ENCODE peak calls at places on chromosomes 6 and 20, in five cellular contexts. R is NCI-H146, D is kidney, Z is endothelial cell, U is caudate nucleus. I is an unnamed sample.

GRCh38 chr20:20568604-20569205 is 143.7 kb downstream of the RALGAPA2 start:
- DNase-seq in R (peak; percentile 69), D (no peak), Z (peak; percentile 25), U (peak; percentile 5), I (no peak)

GRCh38 chr6:80142586-80142985 is 36.1 kb downstream of the BCKDHB start:
- DNase-seq in R (no peak), D (no peak), Z (no peak), U (no peak), I (no peak)

GRCh38 chr6:45531999-45532605 is 154.4 kb upstream of the SUPT3H start:
- DNase-seq in R (no peak), D (no peak), Z (no peak), U (no peak), I (no peak)

GRCh38 chr6:3899061-3899460 is 49.9 kb downstream of the FAM50B start:
- DNase-seq in R (no peak), D (no peak), Z (no peak), U (no peak), I (no peak)

GRCh38 chr20:31562241-31562640 is 42.8 kb upstream of the ID1 start:
- DNase-seq in R (no peak), D (no peak), Z (no peak), U (no peak), I (no peak)

GRCh38 chr6:168286116-168286515 is 33.5 kb downstream of the DACT2 start:
- DNase-seq in R (no peak), D (peak; percentile 22), Z (no peak), U (no peak), I (no peak)

GRCh38 chr6:4055420-4056041 is 23.4 kb downstream of the FAM217A start:
- DNase-seq in R (no peak), D (no peak), Z (no peak), U (no peak), I (no peak)

GRCh38 chr6:168867247-168868102 is 386.2 kb downstream of the THBS2 start:
- DNase-seq in R (no peak), D (no peak), Z (no peak), U (no peak), I (no peak)

GRCh38 chr6:51927450-51927849 is 160.0 kb downstream of the PKHD1 start:
- DNase-seq in R (peak; percentile 70), D (no peak), Z (no peak), U (no peak), I (no peak)

GRCh38 chr20:36941403-36941835 is 10.1 kb downstream of the SAMHD1 start:
- DNase-seq in R (no peak), D (no peak), Z (no peak), U (no peak), I (no peak)

GRCh38 chr6:1335367-1336037 is 23.6 kb downstream of the FOXQ1 start:
- DNase-seq in R (no peak), D (peak; percentile 90), Z (peak; percentile 23), U (no peak), I (no peak)

GRCh38 chr6:119061215-119061614 is 17.2 kb downstream of the FAM184A start:
- DNase-seq in R (no peak), D (no peak), Z (no peak), U (no peak), I (no peak)

GRCh38 chr6:35829306-35829705 is 24.2 kb downstream of the LHFPL5 start:
- DNase-seq in R (no peak), D (no peak), Z (no peak), U (no peak), I (no peak)

GRCh38 chr6:25176466-25176865 is 102.7 kb upstream of the CARMIL1 start:
- DNase-seq in R (no peak), D (no peak), Z (no peak), U (no peak), I (no peak)

GRCh38 chr6:137297887-137298286 is 78.7 kb upstream of the IFNGR1 start:
- DNase-seq in R (peak; percentile 16), D (no peak), Z (peak; percentile 59), U (no peak), I (no peak)

GRCh38 chr6:27157461-27158315 is 89.8 kb upstream of the PRSS16 start:
- DNase-seq in R (peak; percentile 80), D (peak; percentile 78), Z (peak; percentile 60), U (no peak), I (no peak)

GRCh38 chr6:26472549-26473245 is 14.9 kb downstream of the BTN2A1 start:
- DNase-seq in R (no peak), D (no peak), Z (no peak), U (no peak), I (no peak)

GRCh38 chr6:158158748-158159147 is 9.3 kb downstream of the SERAC1 start:
- DNase-seq in R (no peak), D (no peak), Z (no peak), U (no peak), I (no peak)

GRCh38 chr20:58549231-58549630 is 34.0 kb upstream of the APCDD1L start:
- DNase-seq in R (no peak), D (no peak), Z (no peak), U (no peak), I (no peak)

I was measured in 8988T.